ENCODE peak calls at places on chromosomes 13 and 19, in six cellular contexts. G is thyroid gland, D is psoas muscle, X is neural progenitor cell, B is stomach, Z is neuronal stem cell. T is an unnamed sample.
A peak's percentile ranks its signal among the peaks of the same experiment; 100 is the strongest.

GRCh38 chr13:32426981-32427851 is 714 bp downstream of the N4BP2L1 start:
- DNase-seq in B (peak; percentile 57), D (peak; percentile 79), X (peak; percentile 74), G (peak; percentile 54), Z (peak; percentile 29), T (no peak)

GRCh38 chr19:39514840-39515550 is at the start of gene SELENOV:
- DNase-seq in G (peak; percentile 37), X (peak; percentile 87), D (no peak), B (no peak), Z (no peak), T (no peak)

GRCh38 chr13:48892311-48892710 is 83.4 kb upstream of the FNDC3A start:
- DNase-seq in X (no peak), Z (no peak), G (no peak), D (no peak), B (no peak), T (no peak)

GRCh38 chr13:32031815-32032345 is 306 bp downstream of the FRY start:
- DNase-seq in X (no peak), Z (no peak), G (no peak), D (no peak), B (no peak), T (no peak)

GRCh38 chr13:113635048-113635420 is 23.0 kb downstream of the ATP4B start:
- DNase-seq in G (no peak), Z (no peak), D (peak; percentile 38), B (no peak), X (no peak), T (no peak)

GRCh38 chr13:106709509-106709908 is 141.6 kb upstream of the ARGLU1 start:
- DNase-seq in Z (no peak), G (no peak), X (no peak), D (no peak), B (no peak), T (no peak)

GRCh38 chr13:27423333-27423732 is 1.1 kb upstream of the GTF3A start:
- DNase-seq in Z (no peak), D (no peak), B (no peak), G (peak; percentile 16), X (no peak), T (no peak)

GRCh38 chr13:75312884-75313520 is 169.0 kb downstream of the TBC1D4 start:
- DNase-seq in X (no peak), Z (no peak), G (no peak), D (no peak), B (no peak), T (no peak)

GRCh38 chr19:58555920-58556632 is 1.2 kb upstream of the CHMP2A start:
- DNase-seq in B (no peak), X (no peak), G (no peak), D (no peak), Z (no peak), T (no peak)

GRCh38 chr19:4988770-4989251 is 19.9 kb downstream of the KDM4B start:
- DNase-seq in D (peak; percentile 84), X (no peak), Z (peak; percentile 21), B (no peak), G (peak; percentile 80), T (peak; percentile 92)

GRCh38 chr19:48244289-48244688 is 11.4 kb downstream of the CARD8 start:
- DNase-seq in G (no peak), X (no peak), Z (no peak), B (no peak), D (no peak), T (no peak)

GRCh38 chr19:15788594-15789270 is 1.3 kb downstream of the OR10H5 start:
- DNase-seq in X (no peak), D (no peak), Z (no peak), G (no peak), B (no peak), T (no peak)

GRCh38 chr13:87042946-87043345 is 628.2 kb upstream of the SLITRK5 start:
- DNase-seq in G (no peak), Z (no peak), B (no peak), D (no peak), X (no peak), T (no peak)

GRCh38 chr19:47506459-47506858 is 8.4 kb downstream of the NAPA start:
- DNase-seq in B (no peak), Z (no peak), X (no peak), D (peak; percentile 73), G (no peak), T (no peak)

GRCh38 chr13:46480131-46480530 is 72.8 kb upstream of the LRCH1 start:
- DNase-seq in Z (no peak), G (no peak), D (no peak), B (no peak), X (no peak), T (no peak)

GRCh38 chr13:23372264-23372905 is 61.1 kb downstream of the SACS start:
- DNase-seq in Z (no peak), G (no peak), B (no peak), D (no peak), X (no peak), T (no peak)

GRCh38 chr13:71378992-71379905 is 487.8 kb downstream of the DACH1 start:
- DNase-seq in Z (no peak), G (no peak), D (no peak), X (no peak), B (no peak), T (no peak)

GRCh38 chr13:71304861-71305260 is 562.1 kb downstream of the DACH1 start:
- DNase-seq in D (no peak), Z (no peak), X (no peak), G (no peak), B (no peak), T (no peak)

GRCh38 chr13:97367016-97367415 is 67.0 kb upstream of the RAP2A start:
- DNase-seq in X (no peak), B (no peak), G (no peak), Z (peak; percentile 8), D (no peak), T (no peak)

GRCh38 chr13:82847595-82847994 is 1034.7 kb downstream of the SLITRK1 start:
- DNase-seq in Z (no peak), B (no peak), G (no peak), D (no peak), X (no peak), T (no peak)

GRCh38 chr19:53079313-53079924 is 23.8 kb downstream of the ZNF160 start:
- DNase-seq in D (no peak), G (no peak), B (no peak), X (no peak), Z (no peak), T (no peak)

GRCh38 chr13:73335226-73335625 is 276.4 kb downstream of the KLF5 start:
- DNase-seq in Z (no peak), X (no peak), G (no peak), B (no peak), D (no peak), T (no peak)

GRCh38 chr19:56153507-56153906 is 12.4 kb downstream of the ZNF444 start:
- DNase-seq in X (peak; percentile 84), Z (no peak), B (no peak), D (no peak), G (no peak), T (no peak)
- H3K4me3 ChIP-seq in X (no peak overlapping the region), Z (no peak overlapping the region), B (no peak overlapping the region), D (no peak overlapping the region), G (no peak overlapping the region), T (no peak overlapping the region)

GRCh38 chr13:51218691-51219090 is 3.5 kb upstream of the FAM124A start:
- DNase-seq in B (no peak), D (no peak), X (no peak), Z (no peak), G (no peak), T (no peak)

GRCh38 chr13:51221674-51222509 is at the start of gene FAM124A:
- DNase-seq in X (peak; percentile 91), D (peak; percentile 59), G (peak; percentile 54), B (peak; percentile 57), Z (peak; percentile 70), T (peak; percentile 67)

GRCh38 chr13:51222510-51223283 is 499 bp downstream of the FAM124A start:
- DNase-seq in G (no peak), X (peak; percentile 69), B (no peak), Z (peak; percentile 58), D (no peak), T (no peak)

GRCh38 chr13:51220706-51221105 is 1.5 kb upstream of the FAM124A start:
- DNase-seq in G (no peak), B (no peak), X (no peak), Z (no peak), D (no peak), T (no peak)

GRCh38 chr13:51221108-51221507 is 1.1 kb upstream of the FAM124A start:
- DNase-seq in B (no peak), X (no peak), D (no peak), Z (no peak), G (no peak), T (no peak)
- H3K27me3 ChIP-seq in B (no peaks in the 10 kb centered on the region), X (peaks cover 13% of the 10 kb centered on the region), D (no peaks in the 10 kb centered on the region), Z (no peaks in the 10 kb centered on the region), G (no peaks in the 10 kb centered on the region), T (no peaks in the 10 kb centered on the region)

DNA sequence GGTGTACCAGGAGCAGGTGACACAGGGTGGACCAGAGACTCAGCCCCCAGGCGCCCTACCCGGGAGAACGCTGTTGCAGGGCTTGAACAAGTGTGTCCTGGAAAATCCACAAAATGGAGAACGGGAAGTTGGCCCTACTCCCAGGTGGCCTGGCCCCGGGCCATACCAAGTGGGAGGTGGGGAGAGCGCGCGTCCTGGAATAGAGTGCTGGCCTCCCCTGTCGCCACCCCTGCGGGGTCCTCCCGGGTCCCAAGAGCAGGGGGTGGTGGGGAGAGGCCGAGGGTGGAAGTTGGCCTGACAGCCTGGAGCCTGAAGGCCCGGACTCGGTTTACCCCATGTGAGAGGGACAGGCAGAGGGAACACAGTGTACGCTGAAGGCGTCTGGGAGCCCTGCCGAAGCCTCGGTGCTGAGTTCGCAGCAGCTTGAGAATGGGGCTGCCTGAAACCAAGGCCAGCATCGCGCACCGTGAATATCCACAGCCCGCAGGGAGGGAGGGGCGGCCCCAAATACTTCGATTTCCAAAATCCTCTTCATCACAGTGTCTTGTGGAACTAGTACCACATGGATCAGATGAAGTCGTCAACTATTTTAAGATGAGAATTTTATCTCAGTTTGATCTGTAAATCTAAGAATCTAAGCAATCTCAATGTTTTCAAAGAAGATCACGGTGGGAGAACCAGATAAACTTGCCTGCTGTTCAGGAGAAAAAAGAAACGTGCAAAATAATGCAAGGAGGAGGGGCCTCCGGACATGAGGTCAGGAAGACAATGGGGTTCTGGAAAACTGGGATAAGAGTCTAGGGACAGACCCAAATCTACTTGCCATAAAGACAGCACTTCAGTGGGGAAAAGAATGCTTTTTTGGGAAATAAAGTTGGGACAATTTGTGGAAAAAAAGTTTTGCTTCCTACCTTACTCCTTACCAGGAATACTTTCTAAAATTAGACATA is 10.4 kb upstream of the KLF16 start:
- DNase-seq in X (no peak), B (peak; percentile 77), D (no peak), G (no peak), Z (no peak), T (no peak)
- H3K4me3 ChIP-seq in X (peak overlapping the region; percentile 71), B (peak overlapping the region; percentile 21), D (peak overlapping the region; percentile 97), G (no peak overlapping the region), Z (no peak overlapping the region), T (peak overlapping the region; percentile 90)

GRCh38 chr19:1570836-1571235 is 2.7 kb upstream of the MEX3D start:
- DNase-seq in B (no peak), X (no peak), D (no peak), Z (no peak), G (no peak), T (no peak)
- H3K27me3 ChIP-seq in B (no peaks in the 10 kb centered on the region), X (peaks cover 23% of the 10 kb centered on the region), D (peaks cover 6% of the 10 kb centered on the region), Z (no peaks in the 10 kb centered on the region), G (no peaks in the 10 kb centered on the region), T (no peaks in the 10 kb centered on the region)

T was measured in ascending aorta.